ENCODE peak calls at places on chromosome 13, in six cellular contexts. One of them, this sample, is unnamed.

GRCh38 chr13:52455677-52456041 is 381 bp downstream of the CKAP2 start:
- DNase-seq in GM12891: peak; percentile 57
- DNase-seq in GM12878: no peak
- DNase-seq in K562: peak; percentile 80
- DNase-seq in H1: peak; percentile 94
- DNase-seq in HepG2: peak; percentile 73
- DNase-seq in this sample: peak; percentile 49

GRCh38 chr13:37602743-37603381 is 4.3 kb upstream of the POSTN start:
- DNase-seq in H1: no peak
- DNase-seq in GM12891: peak; percentile 0
- DNase-seq in HepG2: peak; percentile 5
- DNase-seq in GM12878: no peak
- DNase-seq in K562: no peak
- DNase-seq in this sample: no peak

GRCh38 chr13:48160879-48161278 is 66.0 kb upstream of the MED4 start:
- DNase-seq in GM12891: no peak
- DNase-seq in HepG2: no peak
- DNase-seq in H1: no peak
- DNase-seq in K562: peak; percentile 8
- DNase-seq in GM12878: no peak
- DNase-seq in this sample: no peak

GRCh38 chr13:114067886-114068722 is 64.3 kb downstream of the RASA3 start:
- DNase-seq in GM12891: no peak
- DNase-seq in H1: no peak
- DNase-seq in HepG2: no peak
- DNase-seq in GM12878: no peak
- DNase-seq in K562: no peak
- DNase-seq in this sample: peak; percentile 53

GRCh38 chr13:98172570-98173405 is 4.3 kb downstream of the RNF113B start:
- DNase-seq in K562: no peak
- DNase-seq in GM12891: no peak
- DNase-seq in HepG2: no peak
- DNase-seq in GM12878: no peak
- DNase-seq in H1: no peak
- DNase-seq in this sample: no peak

GRCh38 chr13:21324793-21325192 is 134.3 kb downstream of the ZDHHC20 start:
- DNase-seq in GM12878: no peak
- DNase-seq in HepG2: no peak
- DNase-seq in H1: peak; percentile 16
- DNase-seq in GM12891: no peak
- DNase-seq in K562: no peak
- DNase-seq in this sample: no peak

GRCh38 chr13:114110091-114110829 is 22.2 kb downstream of the RASA3 start:
- DNase-seq in HepG2: no peak
- DNase-seq in GM12891: peak; percentile 76
- DNase-seq in GM12878: no peak
- DNase-seq in H1: no peak
- DNase-seq in K562: no peak
- DNase-seq in this sample: peak; percentile 71

GRCh38 chr13:27792393-27793218 is at the start of gene GSX1:
- DNase-seq in H1: peak; percentile 87
- DNase-seq in K562: peak; percentile 21
- DNase-seq in GM12891: peak; percentile 53
- DNase-seq in HepG2: peak; percentile 18
- DNase-seq in GM12878: no peak
- DNase-seq in this sample: no peak

GRCh38 chr13:99686157-99686572 is 184.9 kb downstream of the TM9SF2 start:
- DNase-seq in K562: peak; percentile 82
- DNase-seq in GM12878: no peak
- DNase-seq in GM12891: no peak
- DNase-seq in HepG2: peak; percentile 58
- DNase-seq in H1: peak; percentile 52
- DNase-seq in this sample: no peak

GRCh38 chr13:80030491-80030890 is 310.4 kb downstream of the SPRY2 start:
- DNase-seq in GM12878: no peak
- DNase-seq in H1: no peak
- DNase-seq in GM12891: no peak
- DNase-seq in K562: no peak
- DNase-seq in HepG2: no peak
- DNase-seq in this sample: no peak

GRCh38 chr13:30859326-30859725 is 46.7 kb upstream of the MEDAG start:
- DNase-seq in K562: no peak
- DNase-seq in GM12891: no peak
- DNase-seq in GM12878: no peak
- DNase-seq in HepG2: no peak
- DNase-seq in H1: no peak
- DNase-seq in this sample: no peak

GRCh38 chr13:100523994-100524393 is 64.6 kb downstream of the GGACT start:
- DNase-seq in HepG2: no peak
- DNase-seq in GM12878: no peak
- DNase-seq in K562: no peak
- DNase-seq in H1: no peak
- DNase-seq in GM12891: no peak
- DNase-seq in this sample: no peak

GRCh38 chr13:54536112-54536511 is 1507.5 kb downstream of the OLFM4 start:
- DNase-seq in K562: no peak
- DNase-seq in HepG2: no peak
- DNase-seq in H1: no peak
- DNase-seq in GM12891: no peak
- DNase-seq in GM12878: no peak
- DNase-seq in this sample: no peak

GRCh38 chr13:86653009-86653408 is 853.8 kb upstream of the SLITRK6 start:
- DNase-seq in GM12878: no peak
- DNase-seq in H1: no peak
- DNase-seq in GM12891: no peak
- DNase-seq in K562: no peak
- DNase-seq in HepG2: no peak
- DNase-seq in this sample: no peak

GRCh38 chr13:98504371-98504963 is 72.4 kb downstream of the STK24 start:
- DNase-seq in H1: no peak
- DNase-seq in GM12891: no peak
- DNase-seq in HepG2: no peak
- DNase-seq in K562: no peak
- DNase-seq in GM12878: peak; percentile 56
- DNase-seq in this sample: no peak

GRCh38 chr13:80448725-80449124 is 107.8 kb upstream of the SPRY2 start:
- DNase-seq in GM12891: no peak
- DNase-seq in HepG2: no peak
- DNase-seq in GM12878: no peak
- DNase-seq in K562: no peak
- DNase-seq in H1: no peak
- DNase-seq in this sample: no peak

GRCh38 chr13:112184261-112184660 is 117.3 kb downstream of the SOX1 start:
- DNase-seq in GM12891: no peak
- DNase-seq in K562: no peak
- DNase-seq in HepG2: no peak
- DNase-seq in GM12878: no peak
- DNase-seq in H1: no peak
- DNase-seq in this sample: no peak

GRCh38 chr13:110298221-110298565 is 8.8 kb downstream of the COL4A1 start:
- DNase-seq in GM12878: no peak
- DNase-seq in GM12891: no peak
- DNase-seq in K562: no peak
- DNase-seq in H1: no peak
- DNase-seq in HepG2: no peak
- DNase-seq in this sample: no peak

GRCh38 chr13:110297011-110297410 is 9.9 kb downstream of the COL4A1 start:
- DNase-seq in GM12878: no peak
- DNase-seq in GM12891: no peak
- DNase-seq in HepG2: no peak
- DNase-seq in K562: no peak
- DNase-seq in H1: no peak
- DNase-seq in this sample: no peak

GRCh38 chr13:110297771-110298170 is 9.2 kb downstream of the COL4A1 start:
- DNase-seq in K562: no peak
- DNase-seq in GM12891: no peak
- DNase-seq in GM12878: no peak
- DNase-seq in H1: no peak
- DNase-seq in HepG2: no peak
- DNase-seq in this sample: no peak

GRCh38 chr13:110300090-110300815 is 6.7 kb downstream of the COL4A1 start:
- DNase-seq in GM12891: no peak
- DNase-seq in HepG2: no peak
- DNase-seq in GM12878: no peak
- DNase-seq in K562: no peak
- DNase-seq in H1: no peak
- DNase-seq in this sample: no peak

GRCh38 chr13:110298566-110299321 is 8.2 kb downstream of the COL4A1 start:
- DNase-seq in GM12891: no peak
- DNase-seq in HepG2: no peak
- DNase-seq in H1: peak; percentile 57
- DNase-seq in GM12878: no peak
- DNase-seq in K562: no peak
- DNase-seq in this sample: no peak
- TF ChIP-seq POLR2A in GM12891: no peak
- TF ChIP-seq POLR2A in HepG2: no peak
- TF ChIP-seq POLR2A in H1: no peak
- TF ChIP-seq POLR2A in GM12878: no peak
- TF ChIP-seq POLR2A in K562: no peak
- TF ChIP-seq POLR2A in this sample: no peak

GRCh38 chr13:35716186-35716585 is 239.7 kb upstream of the MAB21L1 start:
- DNase-seq in GM12878: no peak
- DNase-seq in HepG2: no peak
- DNase-seq in K562: no peak
- DNase-seq in H1: no peak
- DNase-seq in GM12891: no peak
- DNase-seq in this sample: no peak

GRCh38 chr13:35720690-35721554 is 244.4 kb upstream of the MAB21L1 start:
- DNase-seq in H1: peak; percentile 93
- DNase-seq in K562: peak; percentile 48
- DNase-seq in GM12878: no peak
- DNase-seq in HepG2: peak; percentile 31
- DNase-seq in GM12891: peak; percentile 39
- DNase-seq in this sample: peak; percentile 31

GRCh38 chr13:35720290-35720689 is 243.8 kb upstream of the MAB21L1 start:
- DNase-seq in GM12891: no peak
- DNase-seq in HepG2: no peak
- DNase-seq in GM12878: no peak
- DNase-seq in H1: no peak
- DNase-seq in K562: no peak
- DNase-seq in this sample: no peak

GRCh38 chr13:35716644-35717170 is 240.2 kb upstream of the MAB21L1 start:
- DNase-seq in HepG2: no peak
- DNase-seq in K562: no peak
- DNase-seq in GM12878: no peak
- DNase-seq in GM12891: no peak
- DNase-seq in H1: no peak
- DNase-seq in this sample: no peak

DNA sequence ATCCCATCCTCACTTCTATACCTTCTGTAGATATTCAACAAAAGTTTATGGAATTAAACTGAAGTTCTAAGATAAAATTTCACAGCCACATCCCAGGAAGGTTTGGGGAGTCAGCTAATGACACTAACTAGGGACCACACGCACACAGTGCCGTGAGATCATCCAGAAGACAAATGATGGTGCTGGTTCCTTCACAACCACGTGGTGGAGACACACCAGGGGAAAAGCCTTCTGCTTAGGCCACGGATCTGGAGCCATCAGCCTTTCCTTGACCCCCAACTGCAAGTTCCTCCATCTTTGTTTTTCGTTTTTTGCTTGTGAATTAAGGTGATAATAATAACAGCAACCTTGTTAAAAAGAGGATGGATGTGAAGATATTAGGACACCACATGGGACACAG is 241.6 kb upstream of the MAB21L1 start:
- DNase-seq in GM12891: no peak
- DNase-seq in K562: no peak
- DNase-seq in H1: no peak
- DNase-seq in HepG2: no peak
- DNase-seq in GM12878: no peak
- DNase-seq in this sample: no peak
- TF ChIP-seq TAF1 in GM12891: no peak
- TF ChIP-seq TAF1 in K562: no peak
- TF ChIP-seq TAF1 in H1: no peak
- TF ChIP-seq TAF1 in HepG2: no peak
- TF ChIP-seq TAF1 in GM12878: no peak
- TF ChIP-seq TAF1 in this sample: no peak

GRCh38 chr13:24033527-24034302 is 126.8 kb upstream of the SPATA13 start:
- DNase-seq in GM12891: no peak
- DNase-seq in H1: no peak
- DNase-seq in HepG2: no peak
- DNase-seq in GM12878: no peak
- DNase-seq in K562: no peak
- DNase-seq in this sample: no peak
- TF ChIP-seq POLR2AphosphoS5 in GM12891: no peak
- TF ChIP-seq POLR2AphosphoS5 in H1: no peak
- TF ChIP-seq POLR2AphosphoS5 in HepG2: no peak
- TF ChIP-seq POLR2AphosphoS5 in GM12878: no peak
- TF ChIP-seq POLR2AphosphoS5 in K562: no peak
- TF ChIP-seq POLR2AphosphoS5 in this sample: no peak

GRCh38 chr13:49996951-49997895 is at the start of gene TRIM13:
- DNase-seq in GM12878: peak; percentile 48
- DNase-seq in HepG2: peak; percentile 79
- DNase-seq in H1: peak; percentile 89
- DNase-seq in GM12891: peak; percentile 60
- DNase-seq in K562: peak; percentile 90
- DNase-seq in this sample: peak; percentile 61
- TF ChIP-seq POLR2A in GM12878: peak; percentile 91
- TF ChIP-seq POLR2A in HepG2: peak; percentile 84
- TF ChIP-seq POLR2A in H1: peak; percentile 81
- TF ChIP-seq POLR2A in GM12891: peak; percentile 70
- TF ChIP-seq POLR2A in K562: peak; percentile 88
- TF ChIP-seq POLR2A in this sample: peak; percentile 80

GRCh38 chr13:40464349-40464748 is 202.1 kb downstream of the FOXO1 start:
- DNase-seq in HepG2: no peak
- DNase-seq in GM12891: no peak
- DNase-seq in H1: no peak
- DNase-seq in GM12878: no peak
- DNase-seq in K562: no peak
- DNase-seq in this sample: no peak

GRCh38 chr13:40464991-40465390 is 201.4 kb downstream of the FOXO1 start:
- DNase-seq in HepG2: no peak
- DNase-seq in GM12878: no peak
- DNase-seq in GM12891: no peak
- DNase-seq in H1: no peak
- DNase-seq in K562: no peak
- DNase-seq in this sample: no peak

GRCh38 chr13:40468227-40468838 is 198.1 kb downstream of the FOXO1 start:
- DNase-seq in GM12878: no peak
- DNase-seq in GM12891: no peak
- DNase-seq in HepG2: no peak
- DNase-seq in K562: no peak
- DNase-seq in H1: no peak
- DNase-seq in this sample: no peak

GRCh38 chr13:40469581-40470282 is 196.7 kb downstream of the FOXO1 start:
- DNase-seq in HepG2: no peak
- DNase-seq in K562: no peak
- DNase-seq in H1: no peak
- DNase-seq in GM12878: no peak
- DNase-seq in GM12891: no peak
- DNase-seq in this sample: no peak

GRCh38 chr13:40466271-40466670 is 200.2 kb downstream of the FOXO1 start:
- DNase-seq in GM12878: no peak
- DNase-seq in H1: no peak
- DNase-seq in HepG2: no peak
- DNase-seq in GM12891: no peak
- DNase-seq in K562: no peak
- DNase-seq in this sample: no peak
- TF ChIP-seq TAF1 in GM12878: no peak
- TF ChIP-seq TAF1 in H1: no peak
- TF ChIP-seq TAF1 in HepG2: no peak
- TF ChIP-seq TAF1 in GM12891: no peak
- TF ChIP-seq TAF1 in K562: no peak
- TF ChIP-seq TAF1 in this sample: no peak